ENCODE peak calls at places on chromosomes 16 and 17, in four cellular contexts. H is fibroblast of lung, Q is hepatic stellate cell, P is endodermal cell. X is an unnamed sample.

GRCh38 chr17:64491034-64491860 is 5.6 kb downstream of the POLG2 start:
- DNase-seq in H (peak), Q (no peak), P (peak), X (no peak)

GRCh38 chr17:78812849-78813248 is 27.8 kb downstream of the USP36 start:
- DNase-seq in H (no peak), Q (no peak), P (no peak), X (no peak)

GRCh38 chr16:19130852-19131808 is 17.4 kb downstream of the ITPRIPL2 start:
- DNase-seq in H (peak), Q (peak), P (peak), X (peak)

GRCh38 chr17:2875608-2876007 is 79.4 kb downstream of the RAP1GAP2 start:
- DNase-seq in H (no peak), Q (no peak), P (peak), X (no peak)

GRCh38 chr17:65100316-65101140 is 36.6 kb upstream of the RGS9 start:
- DNase-seq in H (peak), Q (peak), P (peak), X (peak)

GRCh38 chr16:76527244-76527643 is 250.0 kb downstream of the CNTNAP4 start:
- DNase-seq in H (no peak), Q (no peak), P (no peak), X (no peak)

GRCh38 chr16:51880776-51881175 is 666.2 kb downstream of the TOX3 start:
- DNase-seq in H (peak), Q (peak), P (no peak), X (peak)

GRCh38 chr17:3003401-3004149 is 59.8 kb downstream of the OR1D5 start:
- DNase-seq in H (no peak), Q (no peak), P (no peak), X (no peak)

GRCh38 chr17:42660692-42661345 is 1.7 kb downstream of the TUBG2 start:
- DNase-seq in H (peak), Q (peak), P (no peak), X (peak)

GRCh38 chr16:8714143-8714542 is 39.7 kb downstream of the ABAT start:
- DNase-seq in H (no peak), Q (no peak), P (no peak), X (no peak)

GRCh38 chr17:78781339-78782304 is at the start of gene CYTH1:
- DNase-seq in H (no peak), Q (no peak), P (peak), X (no peak)

GRCh38 chr16:55330726-55331647 is 7.0 kb downstream of the IRX6 start:
- DNase-seq in H (no peak), Q (no peak), P (peak), X (no peak)

X was measured in astrocyte.